ENCODE peak calls at places on chromosome 14, in eight cellular contexts. One of them, this sample, is unnamed.

GRCh38 chr14:68624541-68625220 is 168.2 kb downstream of the ZFP36L1 start:
- DNase-seq in HEK293T: no peak
- DNase-seq in RPMI7951: no peak
- DNase-seq in H54: no peak
- DNase-seq in IMR-90: no peak
- DNase-seq in colonic mucosa: peak; percentile 17
- DNase-seq in lung: peak; percentile 3
- DNase-seq in dorsolateral prefrontal cortex: no peak
- DNase-seq in this sample: no peak

GRCh38 chr14:28676481-28676880 is 90.1 kb upstream of the FOXG1 start:
- DNase-seq in HEK293T: no peak
- DNase-seq in RPMI7951: peak; percentile 79
- DNase-seq in H54: no peak
- DNase-seq in IMR-90: peak; percentile 6
- DNase-seq in colonic mucosa: no peak
- DNase-seq in lung: no peak
- DNase-seq in dorsolateral prefrontal cortex: no peak
- DNase-seq in this sample: peak; percentile 12

GRCh38 chr14:79476552-79476951 is 734.8 kb downstream of the DIO2 start:
- DNase-seq in HEK293T: no peak
- DNase-seq in RPMI7951: no peak
- DNase-seq in H54: no peak
- DNase-seq in IMR-90: no peak
- DNase-seq in colonic mucosa: no peak
- DNase-seq in lung: no peak
- DNase-seq in dorsolateral prefrontal cortex: no peak
- DNase-seq in this sample: no peak

GRCh38 chr14:91228112-91229004 is 16.1 kb downstream of the GPR68 start:
- DNase-seq in HEK293T: no peak
- DNase-seq in RPMI7951: peak; percentile 72
- DNase-seq in H54: no peak
- DNase-seq in IMR-90: peak; percentile 84
- DNase-seq in colonic mucosa: no peak
- DNase-seq in lung: no peak
- DNase-seq in dorsolateral prefrontal cortex: no peak
- DNase-seq in this sample: peak; percentile 78

GRCh38 chr14:27392153-27392552 is 794.3 kb upstream of the NOVA1 start:
- DNase-seq in HEK293T: no peak
- DNase-seq in RPMI7951: peak; percentile 11
- DNase-seq in H54: no peak
- DNase-seq in IMR-90: no peak
- DNase-seq in colonic mucosa: no peak
- DNase-seq in lung: no peak
- DNase-seq in dorsolateral prefrontal cortex: no peak
- DNase-seq in this sample: no peak

GRCh38 chr14:91317381-91318313 is 73.1 kb upstream of the GPR68 start:
- DNase-seq in HEK293T: no peak
- DNase-seq in RPMI7951: peak; percentile 11
- DNase-seq in H54: no peak
- DNase-seq in IMR-90: no peak
- DNase-seq in colonic mucosa: peak; percentile 90
- DNase-seq in lung: peak; percentile 83
- DNase-seq in dorsolateral prefrontal cortex: no peak
- DNase-seq in this sample: no peak

GRCh38 chr14:75514673-75515630 is 7.3 kb upstream of the BATF start:
- DNase-seq in HEK293T: no peak
- DNase-seq in RPMI7951: peak; percentile 46
- DNase-seq in H54: no peak
- DNase-seq in IMR-90: peak; percentile 15
- DNase-seq in colonic mucosa: no peak
- DNase-seq in lung: no peak
- DNase-seq in dorsolateral prefrontal cortex: no peak
- DNase-seq in this sample: no peak

GRCh38 chr14:68246074-68246980 is 426.7 kb downstream of the RAD51B start:
- DNase-seq in HEK293T: no peak
- DNase-seq in RPMI7951: no peak
- DNase-seq in H54: no peak
- DNase-seq in IMR-90: no peak
- DNase-seq in colonic mucosa: no peak
- DNase-seq in lung: no peak
- DNase-seq in dorsolateral prefrontal cortex: no peak
- DNase-seq in this sample: no peak

GRCh38 chr14:63995285-63995684 is 142.5 kb downstream of the SYNE2 start:
- DNase-seq in HEK293T: no peak
- DNase-seq in RPMI7951: no peak
- DNase-seq in H54: no peak
- DNase-seq in IMR-90: no peak
- DNase-seq in colonic mucosa: no peak
- DNase-seq in lung: no peak
- DNase-seq in dorsolateral prefrontal cortex: no peak
- DNase-seq in this sample: no peak

GRCh38 chr14:59565112-59565511 is 11.5 kb downstream of the CCDC175 start:
- DNase-seq in HEK293T: no peak
- DNase-seq in RPMI7951: no peak
- DNase-seq in H54: no peak
- DNase-seq in IMR-90: peak; percentile 11
- DNase-seq in colonic mucosa: peak; percentile 37
- DNase-seq in lung: no peak
- DNase-seq in dorsolateral prefrontal cortex: no peak
- DNase-seq in this sample: no peak

GRCh38 chr14:75826599-75826998 is 155.2 kb downstream of the TGFB3 start:
- DNase-seq in HEK293T: no peak
- DNase-seq in RPMI7951: no peak
- DNase-seq in H54: no peak
- DNase-seq in IMR-90: peak; percentile 55
- DNase-seq in colonic mucosa: no peak
- DNase-seq in lung: no peak
- DNase-seq in dorsolateral prefrontal cortex: no peak
- DNase-seq in this sample: no peak

GRCh38 chr14:22822619-22823551 is 6.8 kb upstream of the MRPL52 start:
- DNase-seq in HEK293T: peak; percentile 79
- DNase-seq in RPMI7951: peak; percentile 84
- DNase-seq in H54: peak; percentile 48
- DNase-seq in IMR-90: peak; percentile 86
- DNase-seq in colonic mucosa: peak; percentile 84
- DNase-seq in lung: peak; percentile 78
- DNase-seq in dorsolateral prefrontal cortex: peak; percentile 46
- DNase-seq in this sample: peak; percentile 71

This sample was measured in brain microvascular endothelial cell.